ENCODE peak calls at places on chromosomes 6 and 20, in four cellular contexts. One of them, this sample, is unnamed.

GRCh38 chr6:44072959-44073611 is 54.2 kb downstream of the MRPL14 start:
- DNase-seq in A549: peak
- DNase-seq in left ventricle myocardium inferior: peak
- DNase-seq in fibroblast of mammary gland: peak
- DNase-seq in this sample: peak

GRCh38 chr6:31738048-31738979 is 1.5 kb upstream of the MSH5 start:
- DNase-seq in fibroblast of mammary gland: peak
- DNase-seq in A549: peak
- DNase-seq in left ventricle myocardium inferior: no peak
- DNase-seq in this sample: peak

GRCh38 chr6:163738304-163738703 is 323.8 kb downstream of the QKI start:
- DNase-seq in fibroblast of mammary gland: no peak
- DNase-seq in A549: no peak
- DNase-seq in left ventricle myocardium inferior: no peak
- DNase-seq in this sample: no peak

GRCh38 chr6:111759413-111759835 is 113.8 kb downstream of the FYN start:
- DNase-seq in left ventricle myocardium inferior: no peak
- DNase-seq in A549: no peak
- DNase-seq in fibroblast of mammary gland: no peak
- DNase-seq in this sample: peak

GRCh38 chr6:107489636-107490567 is at the start of gene SOBP:
- DNase-seq in A549: peak
- DNase-seq in fibroblast of mammary gland: peak
- DNase-seq in left ventricle myocardium inferior: peak
- DNase-seq in this sample: peak

GRCh38 chr20:11906626-11907480 is 10.8 kb upstream of the BTBD3 start:
- DNase-seq in fibroblast of mammary gland: no peak
- DNase-seq in left ventricle myocardium inferior: no peak
- DNase-seq in A549: no peak
- DNase-seq in this sample: no peak

GRCh38 chr20:23234311-23235078 is 116.1 kb upstream of the NXT1 start:
- DNase-seq in A549: no peak
- DNase-seq in fibroblast of mammary gland: peak
- DNase-seq in left ventricle myocardium inferior: no peak
- DNase-seq in this sample: peak

GRCh38 chr6:160510199-160510598 is 153.9 kb downstream of the LPA start:
- DNase-seq in left ventricle myocardium inferior: no peak
- DNase-seq in A549: peak
- DNase-seq in fibroblast of mammary gland: peak
- DNase-seq in this sample: peak

GRCh38 chr6:14807971-14808370 is 437.9 kb upstream of the JARID2 start:
- DNase-seq in left ventricle myocardium inferior: no peak
- DNase-seq in fibroblast of mammary gland: no peak
- DNase-seq in A549: no peak
- DNase-seq in this sample: no peak

GRCh38 chr6:70277480-70277879 is 25.4 kb downstream of the COL9A1 start:
- DNase-seq in left ventricle myocardium inferior: no peak
- DNase-seq in A549: no peak
- DNase-seq in fibroblast of mammary gland: peak
- DNase-seq in this sample: peak

GRCh38 chr20:21901470-21902275 is 196.2 kb downstream of the PAX1 start:
- DNase-seq in A549: peak
- DNase-seq in fibroblast of mammary gland: peak
- DNase-seq in left ventricle myocardium inferior: peak
- DNase-seq in this sample: no peak

GRCh38 chr20:41182296-41183212 is 45.2 kb downstream of the PLCG1 start:
- DNase-seq in left ventricle myocardium inferior: no peak
- DNase-seq in fibroblast of mammary gland: no peak
- DNase-seq in A549: no peak
- DNase-seq in this sample: no peak

GRCh38 chr6:135291288-135292116 is 110.4 kb downstream of the MYB start:
- DNase-seq in fibroblast of mammary gland: peak
- DNase-seq in A549: peak
- DNase-seq in left ventricle myocardium inferior: no peak
- DNase-seq in this sample: peak

GRCh38 chr20:59576216-59576953 is 28.0 kb upstream of the PHACTR3 start:
- DNase-seq in A549: no peak
- DNase-seq in left ventricle myocardium inferior: no peak
- DNase-seq in fibroblast of mammary gland: no peak
- DNase-seq in this sample: no peak

GRCh38 chr6:19692506-19693298 is 144.5 kb upstream of the ID4 start:
- DNase-seq in left ventricle myocardium inferior: no peak
- DNase-seq in A549: no peak
- DNase-seq in fibroblast of mammary gland: no peak
- DNase-seq in this sample: no peak

GRCh38 chr6:7261030-7261841 is 51.8 kb downstream of the SSR1 start:
- DNase-seq in left ventricle myocardium inferior: peak
- DNase-seq in fibroblast of mammary gland: peak
- DNase-seq in A549: peak
- DNase-seq in this sample: peak

GRCh38 chr6:77123527-77123926 is 339.8 kb downstream of the HTR1B start:
- DNase-seq in left ventricle myocardium inferior: no peak
- DNase-seq in A549: no peak
- DNase-seq in fibroblast of mammary gland: no peak
- DNase-seq in this sample: no peak

GRCh38 chr6:77124604-77125003 is 338.7 kb downstream of the HTR1B start:
- DNase-seq in fibroblast of mammary gland: peak
- DNase-seq in A549: no peak
- DNase-seq in left ventricle myocardium inferior: no peak
- DNase-seq in this sample: peak
- TF ChIP-seq CTCF in fibroblast of mammary gland: peak
- TF ChIP-seq CTCF in A549: no peak
- TF ChIP-seq CTCF in left ventricle myocardium inferior: no peak
- TF ChIP-seq CTCF in this sample: peak

GRCh38 chr6:34298941-34299340 is 50.1 kb upstream of the SMIM29 start:
- DNase-seq in fibroblast of mammary gland: no peak
- DNase-seq in A549: no peak
- DNase-seq in left ventricle myocardium inferior: no peak
- DNase-seq in this sample: no peak
- H3K4me3 ChIP-seq in fibroblast of mammary gland: no peak
- H3K4me3 ChIP-seq in A549: no peak
- H3K4me3 ChIP-seq in left ventricle myocardium inferior: peak
- H3K4me3 ChIP-seq in this sample: no peak

GRCh38 chr6:149044394-149044965 is 273.0 kb upstream of the TAB2 start:
- DNase-seq in left ventricle myocardium inferior: no peak
- DNase-seq in fibroblast of mammary gland: no peak
- DNase-seq in A549: no peak
- DNase-seq in this sample: no peak

GRCh38 chr6:149043476-149044130 is 273.9 kb upstream of the TAB2 start:
- DNase-seq in A549: peak
- DNase-seq in left ventricle myocardium inferior: no peak
- DNase-seq in fibroblast of mammary gland: peak
- DNase-seq in this sample: peak

GRCh38 chr6:149046822-149047246 is 270.7 kb upstream of the TAB2 start:
- DNase-seq in A549: no peak
- DNase-seq in fibroblast of mammary gland: peak
- DNase-seq in left ventricle myocardium inferior: no peak
- DNase-seq in this sample: peak

GRCh38 chr6:149046164-149046821 is 271.2 kb upstream of the TAB2 start:
- DNase-seq in A549: no peak
- DNase-seq in left ventricle myocardium inferior: no peak
- DNase-seq in fibroblast of mammary gland: no peak
- DNase-seq in this sample: no peak

DNA sequence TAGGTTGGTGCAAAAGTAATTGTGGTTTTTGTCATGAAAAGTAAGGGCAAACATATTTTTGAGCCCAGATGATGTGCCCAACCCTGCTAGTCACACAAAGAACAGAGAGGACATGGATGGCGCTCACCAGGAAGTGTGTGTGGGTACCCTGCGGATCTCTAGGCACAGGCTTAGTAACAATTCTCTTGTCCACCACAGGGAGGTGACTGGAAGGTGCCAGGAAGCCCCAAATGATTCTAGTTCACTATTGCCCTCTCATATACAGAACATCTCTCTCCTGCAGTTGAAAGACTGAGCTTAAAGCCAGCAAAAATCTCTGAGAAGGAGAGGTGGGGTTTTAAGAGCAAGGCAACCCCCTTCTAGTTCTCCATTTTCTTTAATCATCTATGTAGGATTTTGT is 272.1 kb upstream of the TAB2 start:
- DNase-seq in fibroblast of mammary gland: no peak
- DNase-seq in A549: no peak
- DNase-seq in left ventricle myocardium inferior: no peak
- DNase-seq in this sample: no peak
- TF ChIP-seq CTCF in fibroblast of mammary gland: no peak
- TF ChIP-seq CTCF in A549: no peak
- TF ChIP-seq CTCF in left ventricle myocardium inferior: no peak
- TF ChIP-seq CTCF in this sample: peak

GRCh38 chr6:152982768-152983636 is at the start of gene FBXO5:
- DNase-seq in A549: peak
- DNase-seq in fibroblast of mammary gland: peak
- DNase-seq in left ventricle myocardium inferior: peak
- DNase-seq in this sample: peak

GRCh38 chr6:152979116-152979515 is 3.7 kb downstream of the FBXO5 start:
- DNase-seq in A549: no peak
- DNase-seq in fibroblast of mammary gland: no peak
- DNase-seq in left ventricle myocardium inferior: no peak
- DNase-seq in this sample: no peak

GRCh38 chr6:152981989-152982767 is 663 bp downstream of the FBXO5 start:
- DNase-seq in fibroblast of mammary gland: no peak
- DNase-seq in left ventricle myocardium inferior: no peak
- DNase-seq in A549: no peak
- DNase-seq in this sample: no peak

GRCh38 chr6:152981219-152981618 is 1.6 kb downstream of the FBXO5 start:
- DNase-seq in fibroblast of mammary gland: no peak
- DNase-seq in left ventricle myocardium inferior: no peak
- DNase-seq in A549: no peak
- DNase-seq in this sample: no peak

GRCh38 chr6:152980656-152981055 is 2.2 kb downstream of the FBXO5 start:
- DNase-seq in left ventricle myocardium inferior: no peak
- DNase-seq in fibroblast of mammary gland: no peak
- DNase-seq in A549: no peak
- DNase-seq in this sample: no peak
- H3K4me3 ChIP-seq in left ventricle myocardium inferior: no peak
- H3K4me3 ChIP-seq in fibroblast of mammary gland: peak
- H3K4me3 ChIP-seq in A549: peak
- H3K4me3 ChIP-seq in this sample: no peak

GRCh38 chr6:122376246-122376645 is 23.2 kb upstream of the HSF2 start:
- DNase-seq in left ventricle myocardium inferior: no peak
- DNase-seq in A549: no peak
- DNase-seq in fibroblast of mammary gland: no peak
- DNase-seq in this sample: no peak

GRCh38 chr6:122374307-122374706 is 25.1 kb upstream of the HSF2 start:
- DNase-seq in left ventricle myocardium inferior: no peak
- DNase-seq in A549: no peak
- DNase-seq in fibroblast of mammary gland: no peak
- DNase-seq in this sample: no peak

DNA sequence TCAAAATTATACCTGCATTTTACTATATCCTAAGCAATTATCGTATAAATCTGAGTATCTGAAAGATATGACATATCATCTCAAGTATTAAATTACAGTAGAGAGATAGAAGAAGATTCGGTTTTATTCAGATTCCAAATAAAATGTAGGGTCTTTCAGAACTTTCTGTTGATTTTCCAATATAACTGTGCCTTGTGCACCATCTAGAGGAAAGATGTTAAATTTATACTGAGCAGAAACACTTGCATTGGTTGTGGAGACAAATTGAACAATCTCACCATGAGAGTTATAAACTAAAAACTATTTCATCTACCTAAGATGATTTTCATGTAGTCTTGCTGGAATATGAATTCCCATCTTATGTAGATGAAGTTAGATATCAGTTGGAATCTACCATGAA is 26.8 kb upstream of the HSF2 start:
- DNase-seq in A549: no peak
- DNase-seq in left ventricle myocardium inferior: no peak
- DNase-seq in fibroblast of mammary gland: peak
- DNase-seq in this sample: peak
- TF ChIP-seq CTCF in A549: peak
- TF ChIP-seq CTCF in left ventricle myocardium inferior: peak
- TF ChIP-seq CTCF in fibroblast of mammary gland: peak
- TF ChIP-seq CTCF in this sample: peak

DNA sequence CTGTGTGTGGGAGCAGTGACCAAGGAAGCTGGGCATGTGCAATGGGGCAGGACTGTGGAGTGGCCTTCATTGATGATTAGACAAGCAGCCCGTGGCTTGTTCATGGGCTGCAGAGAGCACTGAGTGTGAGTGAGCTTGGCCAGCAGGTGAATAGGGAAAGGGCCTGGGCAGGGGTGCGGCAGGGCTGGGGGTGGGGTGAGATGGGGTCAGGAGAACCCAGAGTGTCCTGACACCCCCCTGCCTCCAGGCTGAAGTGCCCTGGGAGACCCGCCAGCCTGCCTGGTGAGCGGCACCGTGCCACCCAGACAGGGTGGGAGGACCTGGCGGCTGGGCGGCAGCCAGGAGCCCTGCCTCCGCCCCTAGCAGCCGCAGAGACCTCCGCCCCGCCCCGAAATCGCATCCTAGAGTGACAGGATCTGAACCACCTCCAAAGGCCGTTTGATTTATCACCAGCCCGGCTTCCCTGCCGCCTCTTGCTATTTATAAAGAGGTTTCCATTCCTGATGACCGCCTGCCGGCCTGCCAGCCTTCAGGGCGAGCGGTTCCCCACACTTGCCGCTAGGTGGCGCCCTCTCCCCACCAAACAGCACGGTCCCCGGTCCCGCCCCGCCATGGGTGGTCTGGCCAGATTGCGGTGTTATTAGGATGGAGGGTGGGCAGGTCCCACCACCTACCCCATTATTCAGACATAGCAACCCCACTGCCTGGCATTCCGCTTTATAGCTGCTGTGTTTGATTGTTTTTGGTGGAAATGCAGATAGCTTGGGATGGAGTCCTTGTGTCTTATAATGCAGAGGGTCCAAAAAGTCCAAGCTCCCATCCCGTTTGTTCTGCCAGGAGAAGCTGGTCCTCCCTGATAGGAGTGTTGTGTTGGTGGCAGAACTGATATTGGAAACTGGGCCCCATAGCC is 3.5 kb downstream of the MYLK2 start:
- DNase-seq in left ventricle myocardium inferior: peak
- DNase-seq in A549: peak
- DNase-seq in fibroblast of mammary gland: peak
- DNase-seq in this sample: peak
- H3K4me3 ChIP-seq in left ventricle myocardium inferior: no peak
- H3K4me3 ChIP-seq in A549: peak
- H3K4me3 ChIP-seq in fibroblast of mammary gland: no peak
- H3K4me3 ChIP-seq in this sample: no peak

This sample was measured in choroid plexus epithelial cell.